ENCODE peak calls at places on chromosomes 16 and 17, in four cellular contexts. One of them, this sample, is unnamed.

GRCh38 chr16:10182186-10182683 is at the start of gene GRIN2A:
- DNase-seq in psoas muscle: peak
- DNase-seq in mammary epithelial cell: no peak
- DNase-seq in fibroblast of lung: no peak
- DNase-seq in this sample: no peak

GRCh38 chr17:71260366-71260765 is 860.5 kb upstream of the SOX9 start:
- DNase-seq in psoas muscle: no peak
- DNase-seq in mammary epithelial cell: peak
- DNase-seq in fibroblast of lung: peak
- DNase-seq in this sample: no peak

GRCh38 chr16:77491091-77491490 is 56.3 kb upstream of the ADAMTS18 start:
- DNase-seq in fibroblast of lung: no peak
- DNase-seq in psoas muscle: no peak
- DNase-seq in mammary epithelial cell: no peak
- DNase-seq in this sample: no peak

GRCh38 chr16:4315185-4316102 is at the start of gene GLIS2:
- DNase-seq in mammary epithelial cell: peak
- DNase-seq in psoas muscle: peak
- DNase-seq in fibroblast of lung: peak
- DNase-seq in this sample: no peak

GRCh38 chr16:3591991-3592390 is 14.8 kb upstream of the NLRC3 start:
- DNase-seq in psoas muscle: no peak
- DNase-seq in mammary epithelial cell: no peak
- DNase-seq in fibroblast of lung: no peak
- DNase-seq in this sample: no peak

GRCh38 chr16:73879621-73880020 is 417.0 kb upstream of the PSMD7 start:
- DNase-seq in mammary epithelial cell: no peak
- DNase-seq in psoas muscle: no peak
- DNase-seq in fibroblast of lung: no peak
- DNase-seq in this sample: no peak

GRCh38 chr17:7413346-7413985 is 5.8 kb downstream of the NLGN2 start:
- DNase-seq in psoas muscle: no peak
- DNase-seq in mammary epithelial cell: peak
- DNase-seq in fibroblast of lung: peak
- DNase-seq in this sample: no peak

GRCh38 chr17:47087093-47087492 is 102.0 kb downstream of the CDC27 start:
- DNase-seq in mammary epithelial cell: no peak
- DNase-seq in fibroblast of lung: no peak
- DNase-seq in psoas muscle: no peak
- DNase-seq in this sample: no peak

GRCh38 chr17:8628172-8628571 is 2.4 kb downstream of the MYH10 start:
- DNase-seq in fibroblast of lung: peak
- DNase-seq in mammary epithelial cell: no peak
- DNase-seq in psoas muscle: no peak
- DNase-seq in this sample: no peak

GRCh38 chr17:72614871-72615626 is 477.4 kb downstream of the SLC39A11 start:
- DNase-seq in psoas muscle: no peak
- DNase-seq in mammary epithelial cell: peak
- DNase-seq in fibroblast of lung: peak
- DNase-seq in this sample: no peak

GRCh38 chr16:8847623-8848022 is 21.2 kb downstream of the CARHSP1 start:
- DNase-seq in fibroblast of lung: no peak
- DNase-seq in psoas muscle: no peak
- DNase-seq in mammary epithelial cell: no peak
- DNase-seq in this sample: no peak

GRCh38 chr17:57640079-57640478 is 105.0 kb downstream of the CCDC182 start:
- DNase-seq in fibroblast of lung: no peak
- DNase-seq in mammary epithelial cell: no peak
- DNase-seq in psoas muscle: no peak
- DNase-seq in this sample: no peak
- H3K27ac ChIP-seq in fibroblast of lung: no peak
- H3K27ac ChIP-seq in mammary epithelial cell: no peak
- H3K27ac ChIP-seq in psoas muscle: no peak
- H3K27ac ChIP-seq in this sample: no peak

DNA sequence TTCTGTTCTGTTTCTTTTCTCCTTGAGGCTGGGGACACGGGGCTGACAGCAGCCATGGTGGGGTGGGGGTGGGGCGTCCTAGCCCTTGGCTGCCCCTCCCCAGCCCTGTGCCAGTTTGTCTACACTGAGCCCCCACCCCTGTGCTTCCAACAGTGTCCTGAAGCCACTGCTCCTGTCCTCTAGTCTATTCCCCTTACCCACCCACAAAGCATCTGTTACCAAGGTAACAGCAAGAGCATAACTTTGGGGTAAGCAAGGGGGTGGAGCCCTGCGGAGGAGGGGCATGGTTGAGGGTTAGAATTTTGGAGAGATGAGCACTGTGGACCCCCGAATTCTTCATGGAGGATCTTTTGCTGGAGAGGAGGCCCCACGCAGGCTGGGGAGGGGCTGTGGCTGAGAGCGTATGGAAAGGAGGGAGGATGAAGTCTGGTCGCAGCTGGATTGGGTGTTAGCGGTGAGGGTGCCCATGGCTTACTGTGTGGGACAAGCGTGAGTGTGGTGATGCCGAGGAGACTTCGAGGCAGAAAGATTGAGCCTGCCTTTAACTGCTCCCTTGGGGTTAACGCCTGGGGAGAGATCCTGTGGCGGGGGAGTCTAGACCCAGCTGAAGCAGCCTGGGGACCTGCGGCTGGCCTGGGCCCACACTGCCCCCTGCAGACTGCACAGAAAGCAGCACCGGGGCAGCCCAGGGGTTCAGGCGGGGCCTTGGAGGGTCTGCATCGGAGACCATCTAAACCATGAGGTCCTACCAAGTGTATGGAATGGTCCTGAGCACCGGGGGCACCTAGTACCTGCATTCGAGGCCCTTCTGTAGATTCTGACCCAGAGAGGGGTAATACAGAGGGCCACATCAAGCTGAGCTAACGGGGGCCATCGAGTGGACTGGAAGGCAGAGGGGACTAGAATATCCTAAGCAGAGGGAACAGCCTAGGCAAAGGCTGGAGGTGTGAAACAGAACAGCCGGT is 6.1 kb upstream of the STAC2 start:
- DNase-seq in psoas muscle: peak
- DNase-seq in mammary epithelial cell: no peak
- DNase-seq in fibroblast of lung: no peak
- DNase-seq in this sample: no peak
- H3K27ac ChIP-seq in psoas muscle: no peak
- H3K27ac ChIP-seq in mammary epithelial cell: no peak
- H3K27ac ChIP-seq in fibroblast of lung: no peak
- H3K27ac ChIP-seq in this sample: no peak

GRCh38 chr17:41695954-41696720 is 7.5 kb downstream of the EIF1 start:
- DNase-seq in mammary epithelial cell: peak
- DNase-seq in fibroblast of lung: peak
- DNase-seq in psoas muscle: peak
- DNase-seq in this sample: no peak

GRCh38 chr17:41692722-41693521 is 4.2 kb downstream of the EIF1 start:
- DNase-seq in mammary epithelial cell: peak
- DNase-seq in fibroblast of lung: no peak
- DNase-seq in psoas muscle: no peak
- DNase-seq in this sample: no peak

GRCh38 chr17:41702712-41703111 is 9.4 kb upstream of the GAST start:
- DNase-seq in fibroblast of lung: no peak
- DNase-seq in mammary epithelial cell: no peak
- DNase-seq in psoas muscle: no peak
- DNase-seq in this sample: no peak

GRCh38 chr17:41695134-41695661 is 6.5 kb downstream of the EIF1 start:
- DNase-seq in fibroblast of lung: no peak
- DNase-seq in psoas muscle: no peak
- DNase-seq in mammary epithelial cell: no peak
- DNase-seq in this sample: no peak

GRCh38 chr17:41697122-41697962 is 8.7 kb downstream of the EIF1 start:
- DNase-seq in psoas muscle: peak
- DNase-seq in fibroblast of lung: no peak
- DNase-seq in mammary epithelial cell: no peak
- DNase-seq in this sample: no peak
- H3K27ac ChIP-seq in psoas muscle: peak
- H3K27ac ChIP-seq in fibroblast of lung: no peak
- H3K27ac ChIP-seq in mammary epithelial cell: no peak
- H3K27ac ChIP-seq in this sample: peak

GRCh38 chr17:81286491-81287145 is 8.5 kb downstream of the SLC38A10 start:
- DNase-seq in psoas muscle: no peak
- DNase-seq in mammary epithelial cell: no peak
- DNase-seq in fibroblast of lung: no peak
- DNase-seq in this sample: no peak
- H3K27ac ChIP-seq in psoas muscle: peak
- H3K27ac ChIP-seq in mammary epithelial cell: no peak
- H3K27ac ChIP-seq in fibroblast of lung: no peak
- H3K27ac ChIP-seq in this sample: no peak

GRCh38 chr17:67417507-67417906 is 40.4 kb downstream of the PITPNC1 start:
- DNase-seq in psoas muscle: no peak
- DNase-seq in fibroblast of lung: no peak
- DNase-seq in mammary epithelial cell: no peak
- DNase-seq in this sample: no peak

GRCh38 chr17:67425571-67426160 is 48.6 kb downstream of the PITPNC1 start:
- DNase-seq in fibroblast of lung: no peak
- DNase-seq in mammary epithelial cell: no peak
- DNase-seq in psoas muscle: no peak
- DNase-seq in this sample: no peak

GRCh38 chr17:67421869-67422273 is 44.8 kb downstream of the PITPNC1 start:
- DNase-seq in fibroblast of lung: peak
- DNase-seq in psoas muscle: no peak
- DNase-seq in mammary epithelial cell: peak
- DNase-seq in this sample: peak

GRCh38 chr17:67422887-67423286 is 45.8 kb downstream of the PITPNC1 start:
- DNase-seq in fibroblast of lung: peak
- DNase-seq in mammary epithelial cell: no peak
- DNase-seq in psoas muscle: no peak
- DNase-seq in this sample: no peak

GRCh38 chr17:67420994-67421393 is 43.9 kb downstream of the PITPNC1 start:
- DNase-seq in fibroblast of lung: peak
- DNase-seq in psoas muscle: no peak
- DNase-seq in mammary epithelial cell: no peak
- DNase-seq in this sample: no peak
- H3K27ac ChIP-seq in fibroblast of lung: no peak
- H3K27ac ChIP-seq in psoas muscle: no peak
- H3K27ac ChIP-seq in mammary epithelial cell: peak
- H3K27ac ChIP-seq in this sample: no peak